ENCODE peak calls at places on chromosomes 16 and 17, in seven cellular contexts. P is fibroblast of lung, V is A549, M is IMR-90, O is GM12878, T is fibroblast of pulmonary artery, D is choroid plexus epithelial cell. Q is an unnamed sample.

GRCh38 chr16:11057696-11058345 is 113.5 kb downstream of the CLEC16A start:
- DNase-seq in P (no peak), V (no peak), M (no peak), O (no peak), T (no peak), D (no peak), Q (no peak)

GRCh38 chr16:66043326-66043725 is 323.2 kb upstream of the CDH5 start:
- DNase-seq in P (no peak), V (no peak), M (no peak), O (no peak), T (no peak), D (no peak), Q (no peak)

GRCh38 chr16:57810197-57811024 is 8.1 kb upstream of the KIFC3 start:
- DNase-seq in P (peak; percentile 41), V (peak; percentile 98), M (peak; percentile 68), O (peak; percentile 73), T (peak; percentile 88), D (peak; percentile 94), Q (peak; percentile 83)

GRCh38 chr17:57600092-57600491 is 145.0 kb downstream of the CCDC182 start:
- DNase-seq in P (no peak), V (no peak), M (no peak), O (no peak), T (no peak), D (no peak), Q (no peak)

GRCh38 chr17:9444687-9445086 is 130.9 kb downstream of the STX8 start:
- DNase-seq in P (peak; percentile 48), V (no peak), M (peak; percentile 11), O (no peak), T (no peak), D (peak; percentile 34), Q (no peak)

GRCh38 chr16:85188822-85189672 is 76.8 kb upstream of the CIBAR2 start:
- DNase-seq in P (no peak), V (no peak), M (no peak), O (no peak), T (peak; percentile 50), D (no peak), Q (no peak)

GRCh38 chr17:38732376-38733314 is 2.5 kb downstream of the CISD3 start:
- DNase-seq in P (no peak), V (no peak), M (no peak), O (no peak), T (no peak), D (no peak), Q (no peak)

GRCh38 chr17:31078290-31078689 is 16.5 kb upstream of the NF1 start:
- DNase-seq in P (no peak), V (peak; percentile 20), M (peak; percentile 18), O (no peak), T (no peak), D (no peak), Q (no peak)

GRCh38 chr17:3916013-3916696 is at the start of gene P2RX1:
- DNase-seq in P (no peak), V (no peak), M (no peak), O (no peak), T (peak; percentile 75), D (no peak), Q (no peak)

GRCh38 chr17:67151717-67152116 is 93.3 kb downstream of the HELZ start:
- DNase-seq in P (peak; percentile 36), V (peak; percentile 39), M (peak; percentile 81), O (no peak), T (peak; percentile 42), D (peak; percentile 72), Q (no peak)

GRCh38 chr16:66923247-66923851 is 2.0 kb downstream of the RRAD start:
- DNase-seq in P (no peak), V (no peak), M (peak; percentile 47), O (no peak), T (peak; percentile 69), D (peak; percentile 78), Q (no peak)

GRCh38 chr17:74429604-74430384 is 2.1 kb upstream of the GPRC5C start:
- DNase-seq in P (no peak), V (no peak), M (no peak), O (no peak), T (peak; percentile 9), D (no peak), Q (no peak)

GRCh38 chr17:46929413-46929812 is 6.5 kb downstream of the GOSR2 start:
- DNase-seq in P (no peak), V (no peak), M (peak; percentile 48), O (no peak), T (no peak), D (peak; percentile 23), Q (no peak)

GRCh38 chr16:17605784-17606183 is 135.0 kb upstream of the XYLT1 start:
- DNase-seq in P (no peak), V (no peak), M (no peak), O (no peak), T (no peak), D (no peak), Q (no peak)

DNA sequence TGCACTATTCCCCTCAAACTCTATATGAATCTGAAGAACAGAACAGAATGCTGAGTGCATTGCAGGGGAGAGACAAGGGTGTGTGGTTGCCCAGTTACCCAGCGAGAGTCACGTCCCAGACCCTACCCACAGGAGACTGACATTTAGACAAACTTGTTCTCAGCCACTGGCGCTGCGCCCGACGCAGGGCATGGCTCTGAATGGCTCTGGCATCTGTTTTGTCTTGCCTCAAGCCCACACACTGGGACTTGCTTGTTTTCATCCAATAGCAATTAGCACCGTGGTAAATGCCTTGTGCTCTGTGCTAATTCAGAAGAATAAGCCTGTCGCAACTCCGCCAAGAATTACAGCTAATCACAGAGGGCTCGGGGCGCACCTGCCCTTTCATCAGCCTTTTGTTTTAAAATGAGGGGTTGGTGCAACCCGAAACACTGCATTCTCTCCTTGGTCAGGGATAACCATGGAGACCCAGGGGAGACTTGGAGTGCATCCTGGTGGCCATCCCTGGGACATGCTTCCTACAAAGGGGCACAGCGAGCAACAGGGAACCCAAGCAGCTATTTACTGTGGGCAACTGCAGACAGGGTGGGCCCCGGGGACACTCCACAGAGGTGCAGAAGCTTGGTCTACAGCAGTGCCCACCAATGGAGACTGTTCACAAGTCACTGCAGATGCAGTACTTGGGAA is 220.5 kb upstream of the ZFHX3 start:
- DNase-seq in P (no peak), V (peak; percentile 11), M (peak; percentile 16), O (no peak), T (peak; percentile 7), D (peak; percentile 9), Q (no peak)
- TF ChIP-seq CTCF in P (no peak), V (no peak), M (peak; percentile 25), O (no peak), T (peak; percentile 30), D (peak; percentile 25), Q (no peak)

DNA sequence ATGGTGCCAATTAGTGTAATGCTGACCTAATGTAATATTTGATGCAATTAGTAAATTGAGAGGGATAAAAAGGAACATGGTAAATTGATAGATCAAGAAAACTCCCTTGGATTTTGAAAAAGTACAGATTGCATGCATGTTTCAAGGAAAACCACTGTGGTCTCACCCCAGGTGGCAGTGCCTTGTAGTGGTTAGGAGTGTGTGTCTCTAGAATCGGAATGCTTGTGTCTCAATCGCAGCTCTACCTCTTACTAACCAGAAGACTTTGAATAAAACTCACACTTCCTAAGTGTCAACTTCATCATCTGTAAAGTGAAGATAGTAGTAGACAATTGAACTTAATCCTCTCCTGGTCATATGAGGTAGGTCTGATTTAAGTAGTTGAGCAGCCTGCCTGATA is 128.9 kb upstream of the GOT2 start:
- DNase-seq in P (no peak), V (no peak), M (no peak), O (no peak), T (no peak), D (no peak), Q (no peak)
- H3K4me3 ChIP-seq in P (no peak overlapping the region), V (no peak overlapping the region), M (no peak overlapping the region), O (no peak overlapping the region), T (no peak overlapping the region), D (no peak overlapping the region), Q (no peak overlapping the region)

GRCh38 chr16:19601083-19601976 is 45.8 kb downstream of the VPS35L start:
- DNase-seq in P (peak; percentile 59), V (peak; percentile 42), M (peak; percentile 36), O (no peak), T (peak; percentile 70), D (peak; percentile 70), Q (peak; percentile 12)
- TF ChIP-seq CTCF in P (peak; percentile 61), V (peak; percentile 88), M (peak; percentile 67), O (peak; percentile 64), T (peak; percentile 58), D (peak; percentile 81), Q (peak; percentile 40)

GRCh38 chr16:27925612-27926011 is 137.9 kb downstream of the GSG1L start:
- DNase-seq in P (no peak), V (no peak), M (no peak), O (no peak), T (no peak), D (no peak), Q (no peak)
- H3K4me3 ChIP-seq in P (no peak overlapping the region), V (no peak overlapping the region), M (no peak overlapping the region), O (no peak overlapping the region), T (no peak overlapping the region), D (no peak overlapping the region), Q (no peak overlapping the region)